ENCODE peak calls at places on chromosomes 3 and 15, in ten cellular contexts. R, J, E, L, O, N, U, T, K and P are unnamed samples.

GRCh38 chr3:127787071-127787490 is 35.2 kb downstream of the MGLL start:
- DNase-seq in R (peak; percentile 36), J (no peak), E (no peak), L (peak; percentile 51), O (no peak), N (no peak), U (no peak), T (no peak), K (peak; percentile 71), P (no peak)

GRCh38 chr15:56943398-56943797 is 25.0 kb downstream of the TCF12 start:
- DNase-seq in R (peak; percentile 38), J (peak; percentile 29), E (no peak), L (no peak), O (no peak), N (no peak), U (no peak), T (no peak), K (no peak), P (no peak)

GRCh38 chr3:56302417-56302816 is 165.8 kb downstream of the ERC2 start:
- DNase-seq in R (no peak), J (no peak), E (no peak), L (no peak), O (no peak), N (no peak), U (no peak), T (no peak), K (no peak), P (no peak)

GRCh38 chr3:118636841-118637240 is 397.8 kb downstream of the IGSF11 start:
- DNase-seq in R (no peak), J (no peak), E (no peak), L (no peak), O (no peak), N (no peak), U (no peak), T (no peak), K (no peak), P (no peak)

GRCh38 chr3:36597422-36597821 is 166.9 kb downstream of the DCLK3 start:
- DNase-seq in R (peak; percentile 53), J (peak; percentile 29), E (no peak), L (no peak), O (no peak), N (no peak), U (no peak), T (no peak), K (no peak), P (no peak)

GRCh38 chr15:99425666-99426301 is 140.0 kb upstream of the MEF2A start:
- DNase-seq in R (no peak), J (no peak), E (no peak), L (no peak), O (no peak), N (no peak), U (no peak), T (no peak), K (peak; percentile 62), P (peak; percentile 38)

GRCh38 chr15:29638781-29639180 is 183.5 kb downstream of the TJP1 start:
- DNase-seq in R (peak; percentile 1), J (no peak), E (no peak), L (no peak), O (no peak), N (no peak), U (no peak), T (no peak), K (no peak), P (no peak)

GRCh38 chr15:40252438-40253178 is 13.7 kb downstream of the PAK6 start:
- DNase-seq in R (no peak), J (no peak), E (peak; percentile 16), L (no peak), O (no peak), N (no peak), U (peak; percentile 7), T (peak; percentile 73), K (peak; percentile 65), P (peak; percentile 70)

GRCh38 chr3:188947401-188947982 is 224.3 kb upstream of the TPRG1 start:
- DNase-seq in R (peak; percentile 83), J (peak; percentile 87), E (no peak), L (peak; percentile 66), O (peak; percentile 89), N (peak; percentile 19), U (peak; percentile 91), T (peak; percentile 89), K (peak; percentile 89), P (peak; percentile 90)

GRCh38 chr3:182697345-182697919 is 95.9 kb upstream of the ATP11B start:
- DNase-seq in R (no peak), J (no peak), E (no peak), L (no peak), O (no peak), N (no peak), U (no peak), T (no peak), K (no peak), P (no peak)

GRCh38 chr3:4588410-4588809 is 95.3 kb downstream of the ITPR1 start:
- DNase-seq in R (peak; percentile 82), J (peak; percentile 80), E (no peak), L (peak; percentile 73), O (no peak), N (no peak), U (peak; percentile 30), T (no peak), K (no peak), P (no peak)

GRCh38 chr3:170868577-170869239 is 1.3 kb downstream of the RPL22L1 start:
- DNase-seq in R (no peak), J (no peak), E (no peak), L (no peak), O (no peak), N (no peak), U (no peak), T (no peak), K (no peak), P (no peak)

GRCh38 chr3:13189639-13190375 is 116.6 kb upstream of the IQSEC1 start:
- DNase-seq in R (peak; percentile 6), J (no peak), E (peak; percentile 22), L (peak; percentile 85), O (no peak), N (peak; percentile 14), U (no peak), T (no peak), K (no peak), P (no peak)